ENCODE peak calls at places on chromosomes 13 and 19, in four cellular contexts. Y, F, E and L are unnamed samples.

GRCh38 chr13:105611424-105611823 is 924.0 kb downstream of the EFNB2 start:
- DNase-seq in F (peak), E (no peak), Y (no peak), L (no peak)

GRCh38 chr19:719081-719512 is 10.4 kb downstream of the PALM start:
- DNase-seq in E (no peak), Y (peak), F (peak), L (no peak)

GRCh38 chr19:31110331-31110730 is 238.9 kb downstream of the TSHZ3 start:
- DNase-seq in F (peak), Y (no peak), E (no peak), L (no peak)

GRCh38 chr13:51252954-51253531 is 30.8 kb downstream of the FAM124A start:
- DNase-seq in F (no peak), E (no peak), Y (no peak), L (no peak)

GRCh38 chr19:29587518-29587986 is 18.5 kb upstream of the POP4 start:
- DNase-seq in Y (peak), F (no peak), E (no peak), L (no peak)

GRCh38 chr19:408441-409005 is 424 bp downstream of the C2CD4C start:
- DNase-seq in E (no peak), F (no peak), Y (no peak), L (no peak)

GRCh38 chr19:51742736-51743288 is 8.9 kb downstream of the FPR1 start:
- DNase-seq in F (no peak), E (no peak), Y (no peak), L (no peak)

GRCh38 chr13:76027131-76027530 is 391.0 kb downstream of the LMO7 start:
- DNase-seq in F (no peak), Y (no peak), E (no peak), L (no peak)

GRCh38 chr13:79621902-79622301 is 140.9 kb downstream of the NDFIP2 start:
- DNase-seq in Y (no peak), F (no peak), E (no peak), L (no peak)

GRCh38 chr13:36706755-36707154 is 32.9 kb downstream of the SERTM1 start:
- DNase-seq in E (no peak), Y (no peak), F (no peak), L (no peak)

GRCh38 chr19:35216026-35216832 is 12.3 kb downstream of the FAM187B start:
- DNase-seq in E (no peak), Y (no peak), F (no peak), L (no peak)

GRCh38 chr19:28943651-28944050 is 269.3 kb downstream of the UQCRFS1 start:
- DNase-seq in E (no peak), F (no peak), Y (no peak), L (no peak)

GRCh38 chr19:55626350-55626749 is 2.0 kb upstream of the ZNF784 start:
- DNase-seq in Y (no peak), E (no peak), F (no peak), L (no peak)

GRCh38 chr19:10835089-10835753 is 791 bp downstream of the TMED1 start:
- DNase-seq in E (no peak), Y (peak), F (no peak), L (no peak)

GRCh38 chr13:45042539-45042938 is 53.2 kb downstream of the GPALPP1 start:
- DNase-seq in F (no peak), E (no peak), Y (no peak), L (no peak)

GRCh38 chr13:64278493-64278892 is 2862.8 kb upstream of the PCDH20 start:
- DNase-seq in E (no peak), F (peak), Y (no peak), L (no peak)

GRCh38 chr13:50170447-50171037 is 155.3 kb downstream of the KCNRG start:
- DNase-seq in F (peak), E (no peak), Y (no peak), L (no peak)

GRCh38 chr13:33865945-33866344 is 48.0 kb downstream of the RFC3 start:
- DNase-seq in E (no peak), Y (no peak), F (no peak), L (no peak)

GRCh38 chr19:19595171-19595701 is 23.3 kb downstream of the PBX4 start:
- DNase-seq in Y (no peak), E (no peak), F (peak), L (no peak)

GRCh38 chr13:44718467-44718866 is 142.3 kb upstream of the TSC22D1 start:
- DNase-seq in Y (no peak), F (no peak), E (no peak), L (no peak)

GRCh38 chr19:29511768-29512167 is 14.0 kb upstream of the VSTM2B start:
- DNase-seq in E (no peak), F (no peak), Y (no peak), L (no peak)

GRCh38 chr13:40130871-40131636 is 475.6 kb downstream of the COG6 start:
- DNase-seq in E (no peak), F (peak), Y (peak), L (no peak)

GRCh38 chr19:29672933-29673336 is 7.7 kb downstream of the PLEKHF1 start:
- DNase-seq in E (no peak), F (no peak), Y (no peak), L (peak)

GRCh38 chr13:46089213-46089612 is 15.6 kb downstream of the CPB2 start:
- DNase-seq in E (no peak), F (no peak), Y (no peak), L (no peak)

GRCh38 chr19:29629836-29630534 is 23.9 kb downstream of the POP4 start:
- DNase-seq in F (no peak), Y (no peak), E (no peak), L (no peak)

GRCh38 chr13:58999851-59000250 is 1163.9 kb downstream of the DIAPH3 start:
- DNase-seq in Y (no peak), F (no peak), E (no peak), L (no peak)

GRCh38 chr13:92187378-92187989 is 789.1 kb downstream of the GPC5 start:
- DNase-seq in Y (no peak), E (no peak), F (peak), L (no peak)

GRCh38 chr13:113035209-113035800 is 66.3 kb downstream of the MCF2L start:
- DNase-seq in F (no peak), E (no peak), Y (no peak), L (no peak)

GRCh38 chr13:24162604-24163003 is 2.1 kb downstream of the SPATA13 start:
- DNase-seq in Y (no peak), F (no peak), E (no peak), L (no peak)

GRCh38 chr13:108266316-108266936 is 3.1 kb upstream of the TNFSF13B start:
- DNase-seq in Y (no peak), E (no peak), F (no peak), L (no peak)

GRCh38 chr19:8206147-8207087 is 2.8 kb upstream of the CERS4 start:
- DNase-seq in Y (no peak), E (no peak), F (no peak), L (no peak)

GRCh38 chr13:99686157-99686572 is 184.9 kb downstream of the TM9SF2 start:
- DNase-seq in F (no peak), E (peak), Y (no peak), L (no peak)

GRCh38 chr13:75636339-75637095 is 387 bp downstream of the LMO7 start:
- DNase-seq in F (peak), Y (peak), E (peak), L (no peak)

GRCh38 chr13:86000546-86000945 is 201.3 kb upstream of the SLITRK6 start:
- DNase-seq in F (no peak), Y (no peak), E (no peak), L (no peak)

GRCh38 chr19:41064974-41065569 is 23.2 kb upstream of the CYP2A13 start:
- DNase-seq in Y (no peak), E (no peak), F (peak), L (no peak)

GRCh38 chr19:35332817-35333216 is 3.8 kb downstream of the CD22 start:
- DNase-seq in F (no peak), Y (no peak), E (no peak), L (no peak)

GRCh38 chr13:67101730-67102467 is 128.2 kb downstream of the PCDH9 start:
- DNase-seq in Y (no peak), E (no peak), F (no peak), L (no peak)

GRCh38 chr19:9406798-9407352 is 28.5 kb downstream of the ZNF266 start:
- DNase-seq in E (peak), F (peak), Y (peak), L (peak)

GRCh38 chr13:27043013-27043412 is 128.6 kb downstream of the USP12 start:
- DNase-seq in Y (peak), E (peak), F (peak), L (no peak)

GRCh38 chr19:44512326-44513298 is 12.3 kb upstream of the ZNF180 start:
- DNase-seq in E (no peak), F (peak), Y (no peak), L (no peak)

GRCh38 chr19:15779756-15780476 is 7.5 kb upstream of the OR10H5 start:
- DNase-seq in E (peak), F (no peak), Y (peak), L (no peak)

GRCh38 chr19:15776264-15776663 is 11.2 kb upstream of the OR10H5 start:
- DNase-seq in Y (no peak), E (no peak), F (no peak), L (no peak)

GRCh38 chr19:15776991-15777787 is 10.3 kb upstream of the OR10H5 start:
- DNase-seq in E (no peak), F (no peak), Y (no peak), L (no peak)

GRCh38 chr19:15780595-15781418 is 6.7 kb upstream of the OR10H5 start:
- DNase-seq in Y (no peak), E (no peak), F (no peak), L (no peak)

GRCh38 chr19:15775249-15775648 is 12.2 kb upstream of the OR10H5 start:
- DNase-seq in Y (no peak), F (no peak), E (no peak), L (no peak)
- TF ChIP-seq CTCF in Y (no peak), F (no peak), E (no peak), L (no peak)

GRCh38 chr19:6414793-6415591 is 9.6 kb downstream of the KHSRP start:
- DNase-seq in Y (no peak), E (no peak), F (no peak), L (no peak)
- TF ChIP-seq CTCF in Y (no peak), E (no peak), F (no peak), L (no peak)

DNA sequence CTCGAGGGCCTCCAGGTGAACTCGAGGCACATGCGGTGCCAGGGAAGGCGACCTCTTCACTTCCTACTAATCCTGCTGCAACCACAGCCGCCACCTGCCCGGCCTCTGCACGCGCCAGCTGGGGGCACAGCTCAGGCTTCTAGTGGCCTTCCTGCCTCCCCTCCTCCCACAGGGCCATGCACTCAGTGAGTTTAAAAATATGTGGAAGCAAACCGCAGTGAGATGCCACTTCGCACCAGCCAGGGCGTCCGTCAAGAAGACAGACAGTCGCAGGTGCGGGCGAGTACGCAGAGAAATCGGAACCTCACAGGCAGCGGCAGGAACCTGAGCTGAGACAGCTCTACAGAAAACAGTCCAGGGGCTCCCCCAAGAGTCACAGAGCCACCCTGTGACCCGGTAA is 10.4 kb downstream of the LMNB2 start:
- DNase-seq in E (no peak), F (no peak), Y (no peak), L (no peak)
- TF ChIP-seq CTCF in E (no peak), F (no peak), Y (no peak), L (no peak)

DNA sequence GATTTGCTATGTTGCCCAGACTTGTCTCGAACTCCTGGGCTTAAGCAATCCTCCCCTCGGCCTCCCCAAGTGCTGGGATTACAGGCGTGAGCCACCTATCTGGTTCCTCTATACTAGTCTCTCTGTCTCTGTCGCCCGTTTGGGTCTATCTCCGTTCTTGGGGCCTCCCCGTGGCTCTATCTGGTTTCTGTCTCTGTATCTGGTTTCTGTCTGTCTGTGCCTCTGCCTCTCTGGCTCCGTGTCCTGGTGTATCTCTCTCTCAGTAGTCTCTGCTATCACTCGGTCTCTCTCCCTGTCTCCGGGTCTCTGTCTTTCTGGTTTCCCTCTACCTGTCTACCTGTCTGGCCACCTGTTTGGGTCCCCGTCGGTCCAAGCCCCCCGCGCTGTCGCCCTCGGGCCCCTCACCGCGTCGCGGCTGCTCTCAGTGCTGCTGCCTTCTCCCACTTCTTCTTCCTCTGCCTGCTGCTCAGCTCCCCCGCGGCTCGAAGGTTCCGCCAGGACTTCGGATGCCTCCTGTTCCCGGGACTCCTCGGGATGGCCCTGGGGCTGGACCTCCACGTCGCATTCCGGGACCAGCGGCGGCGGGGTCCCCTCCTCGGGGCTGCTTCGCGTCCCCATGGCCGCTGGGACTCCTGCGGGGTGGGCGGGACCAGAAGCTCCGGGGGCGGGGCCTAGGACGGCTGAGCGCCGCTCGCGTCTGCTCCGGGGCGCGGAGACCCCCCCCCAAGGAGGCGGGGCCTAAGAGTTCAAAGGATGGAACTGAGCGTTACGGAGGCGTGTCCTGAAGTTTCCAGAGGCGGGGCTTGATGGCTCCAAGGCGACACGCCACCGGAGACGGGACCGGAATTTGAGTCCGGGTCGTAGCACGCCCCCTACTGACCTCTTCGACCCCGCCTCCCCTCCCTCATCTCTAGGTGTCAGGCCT is 783 bp downstream of the PHLDB3 start:
- DNase-seq in F (peak), Y (peak), E (peak), L (peak)
- TF ChIP-seq CTCF in F (no peak), Y (peak), E (peak), L (no peak)

GRCh38 chr19:13882841-13883240 is 5.9 kb downstream of the NANOS3 start:
- DNase-seq in F (no peak), E (no peak), Y (no peak), L (no peak)

GRCh38 chr19:13884726-13885591 is 8.0 kb downstream of the NANOS3 start:
- DNase-seq in F (no peak), Y (no peak), E (no peak), L (no peak)

GRCh38 chr19:13882419-13882795 is 5.5 kb downstream of the NANOS3 start:
- DNase-seq in F (no peak), Y (no peak), E (no peak), L (no peak)

GRCh38 chr19:13881692-13882418 is 4.9 kb downstream of the NANOS3 start:
- DNase-seq in E (no peak), Y (no peak), F (no peak), L (no peak)

DNA sequence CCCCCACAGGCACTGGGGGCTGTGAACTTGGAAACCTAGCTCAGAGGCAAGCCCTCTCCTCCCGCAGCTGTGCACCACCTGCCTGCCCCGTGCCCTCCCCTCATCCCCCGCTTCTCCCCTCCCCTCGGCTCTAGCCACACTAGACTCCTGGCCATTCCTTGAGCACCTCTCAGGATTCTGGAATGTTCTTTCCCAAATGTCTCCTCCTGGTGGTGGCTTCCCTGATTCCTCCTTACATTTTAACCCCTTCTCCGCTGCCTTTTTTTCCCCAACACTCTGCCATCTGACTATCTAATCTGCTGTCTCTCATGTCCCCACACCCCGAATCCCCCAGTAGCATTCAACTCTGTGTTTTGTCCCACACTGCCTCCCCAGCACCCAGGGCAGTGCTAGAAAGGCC is 6.7 kb downstream of the NANOS3 start:
- DNase-seq in E (no peak), F (no peak), Y (no peak), L (no peak)
- TF ChIP-seq CTCF in E (no peak), F (no peak), Y (no peak), L (no peak)

DNA sequence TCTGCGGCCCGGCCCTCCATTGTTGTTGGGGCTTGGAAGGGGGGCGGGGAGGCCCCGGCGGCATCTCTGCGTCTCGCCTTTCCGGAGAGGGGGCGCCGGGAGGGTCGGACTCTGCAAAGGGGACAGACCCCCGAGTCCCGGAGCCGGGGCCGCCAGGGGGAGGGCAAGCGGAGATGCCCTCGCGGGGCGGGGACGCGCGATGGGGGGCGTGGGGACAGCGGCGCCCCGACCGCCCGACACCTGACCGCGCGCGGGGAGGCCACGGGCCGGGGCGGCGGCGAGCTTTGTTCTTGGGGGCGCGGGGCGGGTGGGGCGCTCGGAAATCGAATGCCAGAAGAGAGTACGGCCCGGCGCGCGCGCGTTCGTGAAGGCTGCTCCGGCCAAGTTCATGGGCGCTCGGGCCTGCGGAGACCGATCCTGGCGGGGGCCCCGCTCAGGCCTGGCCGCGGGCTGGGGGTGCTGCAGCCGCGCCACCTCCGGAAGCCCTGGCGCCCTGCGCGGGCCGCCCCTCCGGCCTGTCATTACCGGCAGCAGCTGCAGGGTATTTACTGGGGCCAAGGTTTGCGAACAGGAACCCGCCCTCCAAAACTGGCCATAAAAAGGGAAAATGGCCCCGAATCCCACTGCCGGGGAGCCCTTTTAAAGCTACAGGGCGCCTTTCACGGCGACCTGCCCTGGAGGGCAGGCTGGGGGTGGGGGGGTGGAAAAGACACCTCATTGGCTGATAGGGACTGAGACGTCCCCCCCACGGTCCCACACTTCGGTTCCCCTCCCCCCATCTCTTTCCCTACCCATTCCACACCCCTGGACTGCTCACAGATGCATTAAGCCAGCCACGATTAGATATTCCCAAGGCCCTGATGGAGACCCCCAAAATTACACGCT is 11.1 kb upstream of the NANOS3 start:
- DNase-seq in E (no peak), Y (no peak), F (no peak), L (no peak)
- TF ChIP-seq CTCF in E (no peak), Y (no peak), F (no peak), L (no peak)

GRCh38 chr13:63120883-63121282 is 1705.2 kb upstream of the PCDH20 start:
- DNase-seq in Y (no peak), E (no peak), F (no peak), L (no peak)

GRCh38 chr13:63124863-63125262 is 1709.2 kb upstream of the PCDH20 start:
- DNase-seq in F (peak), Y (no peak), E (no peak), L (no peak)
- TF ChIP-seq CTCF in F (no peak), Y (no peak), E (no peak), L (no peak)